ENCODE peak calls at places on chromosomes 1 and 21, in nine cellular contexts. One of them, this sample, is unnamed.

GRCh38 chr21:42336065-42336464 is 14.7 kb downstream of the TFF2 start:
- DNase-seq in heart right ventricle: no peak
- DNase-seq in cardiac muscle cell: peak
- DNase-seq in cardiac fibroblast: peak
- DNase-seq in sigmoid colon: peak
- DNase-seq in astrocyte of the spinal cord: no peak
- DNase-seq in GM23338: peak
- DNase-seq in astrocyte: no peak
- DNase-seq in lower leg skin: no peak
- DNase-seq in this sample: peak

GRCh38 chr1:38046333-38046883 is at the start of gene POU3F1:
- DNase-seq in heart right ventricle: peak
- DNase-seq in cardiac muscle cell: no peak
- DNase-seq in cardiac fibroblast: no peak
- DNase-seq in sigmoid colon: no peak
- DNase-seq in astrocyte of the spinal cord: no peak
- DNase-seq in GM23338: no peak
- DNase-seq in astrocyte: no peak
- DNase-seq in lower leg skin: no peak
- DNase-seq in this sample: no peak

GRCh38 chr21:15121655-15122120 is 56.9 kb upstream of the NRIP1 start:
- DNase-seq in heart right ventricle: peak
- DNase-seq in cardiac muscle cell: no peak
- DNase-seq in cardiac fibroblast: peak
- DNase-seq in sigmoid colon: no peak
- DNase-seq in astrocyte of the spinal cord: peak
- DNase-seq in GM23338: peak
- DNase-seq in astrocyte: peak
- DNase-seq in lower leg skin: no peak
- DNase-seq in this sample: peak

GRCh38 chr1:162009501-162010174 is 14.0 kb downstream of the OLFML2B start:
- DNase-seq in heart right ventricle: peak
- DNase-seq in cardiac muscle cell: no peak
- DNase-seq in cardiac fibroblast: no peak
- DNase-seq in sigmoid colon: no peak
- DNase-seq in astrocyte of the spinal cord: no peak
- DNase-seq in GM23338: no peak
- DNase-seq in astrocyte: no peak
- DNase-seq in lower leg skin: no peak
- DNase-seq in this sample: no peak

GRCh38 chr21:31677047-31677446 is 17.6 kb downstream of the SOD1 start:
- DNase-seq in heart right ventricle: no peak
- DNase-seq in cardiac muscle cell: no peak
- DNase-seq in cardiac fibroblast: no peak
- DNase-seq in sigmoid colon: no peak
- DNase-seq in astrocyte of the spinal cord: no peak
- DNase-seq in GM23338: no peak
- DNase-seq in astrocyte: no peak
- DNase-seq in lower leg skin: no peak
- DNase-seq in this sample: no peak

GRCh38 chr1:45510036-45510971 is 10.2 kb downstream of the MMACHC start:
- DNase-seq in heart right ventricle: no peak
- DNase-seq in cardiac muscle cell: no peak
- DNase-seq in cardiac fibroblast: no peak
- DNase-seq in sigmoid colon: no peak
- DNase-seq in astrocyte of the spinal cord: no peak
- DNase-seq in GM23338: no peak
- DNase-seq in astrocyte: no peak
- DNase-seq in lower leg skin: no peak
- DNase-seq in this sample: no peak

GRCh38 chr21:44847261-44848056 is 26.0 kb downstream of the PTTG1IP start:
- DNase-seq in heart right ventricle: no peak
- DNase-seq in cardiac muscle cell: no peak
- DNase-seq in cardiac fibroblast: no peak
- DNase-seq in sigmoid colon: no peak
- DNase-seq in astrocyte of the spinal cord: no peak
- DNase-seq in GM23338: no peak
- DNase-seq in astrocyte: no peak
- DNase-seq in lower leg skin: no peak
- DNase-seq in this sample: no peak

GRCh38 chr1:43491056-43491455 is 37.3 kb upstream of the HYI start:
- DNase-seq in heart right ventricle: no peak
- DNase-seq in cardiac muscle cell: no peak
- DNase-seq in cardiac fibroblast: no peak
- DNase-seq in sigmoid colon: no peak
- DNase-seq in astrocyte of the spinal cord: no peak
- DNase-seq in GM23338: no peak
- DNase-seq in astrocyte: no peak
- DNase-seq in lower leg skin: no peak
- DNase-seq in this sample: no peak

GRCh38 chr1:111742938-111743549 is 3.8 kb upstream of the INKA2 start:
- DNase-seq in heart right ventricle: no peak
- DNase-seq in cardiac muscle cell: no peak
- DNase-seq in cardiac fibroblast: peak
- DNase-seq in sigmoid colon: no peak
- DNase-seq in astrocyte of the spinal cord: no peak
- DNase-seq in GM23338: no peak
- DNase-seq in astrocyte: no peak
- DNase-seq in lower leg skin: no peak
- DNase-seq in this sample: peak

GRCh38 chr1:155241069-155241679 is 14.1 kb downstream of the ENTREP3 start:
- DNase-seq in heart right ventricle: no peak
- DNase-seq in cardiac muscle cell: peak
- DNase-seq in cardiac fibroblast: peak
- DNase-seq in sigmoid colon: peak
- DNase-seq in astrocyte of the spinal cord: peak
- DNase-seq in GM23338: peak
- DNase-seq in astrocyte: peak
- DNase-seq in lower leg skin: peak
- DNase-seq in this sample: peak
- H3K4me3 ChIP-seq in heart right ventricle: peak
- H3K4me3 ChIP-seq in cardiac muscle cell: peak
- H3K4me3 ChIP-seq in cardiac fibroblast: peak
- H3K4me3 ChIP-seq in sigmoid colon: peak
- H3K4me3 ChIP-seq in astrocyte of the spinal cord: peak
- H3K4me3 ChIP-seq in GM23338: peak
- H3K4me3 ChIP-seq in astrocyte: peak
- H3K4me3 ChIP-seq in lower leg skin: no peak
- H3K4me3 ChIP-seq in this sample: peak

GRCh38 chr1:179823693-179824092 is 53.9 kb downstream of the TOR1AIP2 start:
- DNase-seq in heart right ventricle: no peak
- DNase-seq in cardiac muscle cell: no peak
- DNase-seq in cardiac fibroblast: no peak
- DNase-seq in sigmoid colon: peak
- DNase-seq in astrocyte of the spinal cord: no peak
- DNase-seq in GM23338: no peak
- DNase-seq in astrocyte: no peak
- DNase-seq in lower leg skin: no peak
- DNase-seq in this sample: no peak

GRCh38 chr1:179824265-179824664 is 53.3 kb downstream of the TOR1AIP2 start:
- DNase-seq in heart right ventricle: no peak
- DNase-seq in cardiac muscle cell: no peak
- DNase-seq in cardiac fibroblast: no peak
- DNase-seq in sigmoid colon: peak
- DNase-seq in astrocyte of the spinal cord: no peak
- DNase-seq in GM23338: no peak
- DNase-seq in astrocyte: no peak
- DNase-seq in lower leg skin: no peak
- DNase-seq in this sample: peak

GRCh38 chr1:179825798-179826460 is 51.7 kb downstream of the TOR1AIP2 start:
- DNase-seq in heart right ventricle: no peak
- DNase-seq in cardiac muscle cell: no peak
- DNase-seq in cardiac fibroblast: no peak
- DNase-seq in sigmoid colon: no peak
- DNase-seq in astrocyte of the spinal cord: no peak
- DNase-seq in GM23338: no peak
- DNase-seq in astrocyte: no peak
- DNase-seq in lower leg skin: no peak
- DNase-seq in this sample: no peak

GRCh38 chr1:179826626-179827280 is 50.9 kb downstream of the TOR1AIP2 start:
- DNase-seq in heart right ventricle: no peak
- DNase-seq in cardiac muscle cell: no peak
- DNase-seq in cardiac fibroblast: no peak
- DNase-seq in sigmoid colon: no peak
- DNase-seq in astrocyte of the spinal cord: no peak
- DNase-seq in GM23338: no peak
- DNase-seq in astrocyte: no peak
- DNase-seq in lower leg skin: no peak
- DNase-seq in this sample: no peak

DNA sequence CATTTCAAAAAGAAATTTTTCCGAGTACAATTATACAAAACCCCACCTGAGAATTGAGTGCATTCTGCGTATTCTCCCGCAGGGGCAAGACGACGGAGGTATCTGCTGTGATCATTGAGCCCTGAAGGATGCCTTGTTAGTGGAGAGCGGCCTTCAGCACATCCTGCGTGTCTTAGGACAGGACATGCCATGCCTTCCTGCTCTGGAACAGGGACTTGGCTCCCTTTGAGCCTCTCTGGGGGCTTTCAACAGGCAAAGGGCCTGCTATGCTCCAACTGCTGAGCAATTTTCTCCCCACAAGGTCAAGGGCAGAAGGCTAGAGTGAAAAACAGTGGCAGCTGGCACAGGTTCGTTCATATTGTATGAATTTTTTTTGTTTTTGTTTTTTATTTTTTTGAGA is 52.4 kb downstream of the TOR1AIP2 start:
- DNase-seq in heart right ventricle: no peak
- DNase-seq in cardiac muscle cell: no peak
- DNase-seq in cardiac fibroblast: no peak
- DNase-seq in sigmoid colon: no peak
- DNase-seq in astrocyte of the spinal cord: no peak
- DNase-seq in GM23338: no peak
- DNase-seq in astrocyte: no peak
- DNase-seq in lower leg skin: no peak
- DNase-seq in this sample: no peak
- TF ChIP-seq CTCF in heart right ventricle: no peak
- TF ChIP-seq CTCF in cardiac muscle cell: no peak
- TF ChIP-seq CTCF in cardiac fibroblast: no peak
- TF ChIP-seq CTCF in sigmoid colon: no peak
- TF ChIP-seq CTCF in astrocyte of the spinal cord: no peak
- TF ChIP-seq CTCF in GM23338: no peak
- TF ChIP-seq CTCF in astrocyte: no peak
- TF ChIP-seq CTCF in lower leg skin: no peak
- TF ChIP-seq CTCF in this sample: no peak

DNA sequence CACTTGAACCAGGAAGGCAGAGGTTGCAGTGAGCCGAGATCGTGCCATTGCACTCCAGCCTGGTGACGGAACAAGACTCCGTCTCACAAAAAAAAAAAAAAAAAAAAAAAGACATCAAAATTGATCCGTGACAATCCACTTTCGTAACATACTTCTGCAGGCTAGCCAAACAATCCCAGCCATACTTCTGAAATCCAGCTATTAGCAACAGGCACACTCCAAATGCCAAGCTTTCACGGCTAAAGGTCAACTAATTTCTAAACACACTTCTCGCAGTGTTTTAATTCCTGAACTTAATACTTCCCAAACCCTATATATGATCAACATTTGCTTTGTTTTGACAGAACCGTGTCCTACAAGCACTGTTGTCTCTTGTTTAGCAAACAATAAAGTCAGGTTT is 411.3 kb upstream of the RUNX1 start:
- DNase-seq in heart right ventricle: no peak
- DNase-seq in cardiac muscle cell: no peak
- DNase-seq in cardiac fibroblast: no peak
- DNase-seq in sigmoid colon: no peak
- DNase-seq in astrocyte of the spinal cord: no peak
- DNase-seq in GM23338: no peak
- DNase-seq in astrocyte: no peak
- DNase-seq in lower leg skin: no peak
- DNase-seq in this sample: no peak
- H3K4me3 ChIP-seq in heart right ventricle: no peak
- H3K4me3 ChIP-seq in cardiac muscle cell: no peak
- H3K4me3 ChIP-seq in cardiac fibroblast: no peak
- H3K4me3 ChIP-seq in sigmoid colon: no peak
- H3K4me3 ChIP-seq in astrocyte of the spinal cord: no peak
- H3K4me3 ChIP-seq in GM23338: no peak
- H3K4me3 ChIP-seq in astrocyte: no peak
- H3K4me3 ChIP-seq in lower leg skin: no peak
- H3K4me3 ChIP-seq in this sample: no peak

GRCh38 chr1:199463521-199464127 is 563.9 kb upstream of the NR5A2 start:
- DNase-seq in heart right ventricle: no peak
- DNase-seq in cardiac muscle cell: peak
- DNase-seq in cardiac fibroblast: peak
- DNase-seq in sigmoid colon: no peak
- DNase-seq in astrocyte of the spinal cord: peak
- DNase-seq in GM23338: peak
- DNase-seq in astrocyte: peak
- DNase-seq in lower leg skin: no peak
- DNase-seq in this sample: peak

GRCh38 chr1:199460933-199461332 is 566.6 kb upstream of the NR5A2 start:
- DNase-seq in heart right ventricle: no peak
- DNase-seq in cardiac muscle cell: no peak
- DNase-seq in cardiac fibroblast: peak
- DNase-seq in sigmoid colon: no peak
- DNase-seq in astrocyte of the spinal cord: peak
- DNase-seq in GM23338: peak
- DNase-seq in astrocyte: no peak
- DNase-seq in lower leg skin: no peak
- DNase-seq in this sample: peak
- TF ChIP-seq CTCF in heart right ventricle: no peak
- TF ChIP-seq CTCF in cardiac muscle cell: peak
- TF ChIP-seq CTCF in cardiac fibroblast: peak
- TF ChIP-seq CTCF in sigmoid colon: no peak
- TF ChIP-seq CTCF in astrocyte of the spinal cord: peak
- TF ChIP-seq CTCF in GM23338: no peak
- TF ChIP-seq CTCF in astrocyte: no peak
- TF ChIP-seq CTCF in lower leg skin: no peak
- TF ChIP-seq CTCF in this sample: peak

DNA sequence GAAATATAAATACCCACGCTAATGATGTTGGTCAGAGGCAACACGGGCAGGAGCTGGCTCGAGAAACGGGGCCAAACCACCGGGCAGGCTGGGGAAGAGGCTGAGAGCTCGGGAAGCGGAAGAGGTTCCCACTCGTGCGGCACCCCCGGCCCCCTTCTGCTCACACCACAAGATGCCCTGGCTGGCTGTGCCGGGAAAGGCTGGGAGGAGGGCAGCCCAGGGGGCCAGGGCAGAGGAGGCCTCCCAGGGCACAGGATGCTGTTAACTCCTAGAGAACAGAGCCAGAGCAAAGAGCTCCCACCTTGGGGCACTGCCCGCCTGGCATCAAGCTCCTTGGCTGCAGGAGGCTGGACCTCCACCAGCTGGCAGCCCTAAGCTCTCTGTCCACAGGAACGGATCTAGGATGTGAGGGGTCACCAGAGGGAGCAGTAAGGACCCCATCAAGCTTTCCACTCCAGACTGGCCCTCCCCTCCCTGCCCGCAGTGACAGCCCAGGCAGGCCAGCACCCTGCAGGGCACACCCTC is 44.8 kb downstream of the CASZ1 start:
- DNase-seq in heart right ventricle: no peak
- DNase-seq in cardiac muscle cell: no peak
- DNase-seq in cardiac fibroblast: no peak
- DNase-seq in sigmoid colon: no peak
- DNase-seq in astrocyte of the spinal cord: no peak
- DNase-seq in GM23338: no peak
- DNase-seq in astrocyte: no peak
- DNase-seq in lower leg skin: no peak
- DNase-seq in this sample: no peak
- H3K4me3 ChIP-seq in heart right ventricle: no peak
- H3K4me3 ChIP-seq in cardiac muscle cell: no peak
- H3K4me3 ChIP-seq in cardiac fibroblast: no peak
- H3K4me3 ChIP-seq in sigmoid colon: no peak
- H3K4me3 ChIP-seq in astrocyte of the spinal cord: no peak
- H3K4me3 ChIP-seq in GM23338: no peak
- H3K4me3 ChIP-seq in astrocyte: no peak
- H3K4me3 ChIP-seq in lower leg skin: no peak
- H3K4me3 ChIP-seq in this sample: no peak